ENCODE peak calls at places on chromosome 6, in seven cellular contexts. U is BJ; J is NT2/D1; X is GM12878; S is CD8-positive, alpha-beta memory T cell; G is cardiac fibroblast; W is epithelial cell of esophagus. R is an unnamed sample.

GRCh38 chr6:147900191-147900830 is 391.8 kb downstream of the SAMD5 start:
- DNase-seq in U (no peak), J (no peak), X (no peak), S (no peak), G (no peak), W (peak), R (no peak)

GRCh38 chr6:12595161-12595792 is 121.3 kb upstream of the PHACTR1 start:
- DNase-seq in U (peak), J (no peak), X (no peak), S (no peak), G (peak), W (peak), R (peak)

GRCh38 chr6:87791029-87791428 is 89.0 kb upstream of the AKIRIN2 start:
- DNase-seq in U (no peak), J (no peak), X (no peak), S (no peak), G (no peak), W (no peak), R (no peak)

GRCh38 chr6:155432293-155432692 is 23.3 kb downstream of the NOX3 start:
- DNase-seq in U (no peak), J (no peak), X (no peak), S (no peak), G (no peak), W (peak), R (no peak)

GRCh38 chr6:1950631-1951030 is 294.8 kb downstream of the GMDS start:
- DNase-seq in U (no peak), J (no peak), X (no peak), S (no peak), G (no peak), W (no peak), R (no peak)

GRCh38 chr6:4066029-4066755 is 12.7 kb downstream of the FAM217A start:
- DNase-seq in U (no peak), J (no peak), X (no peak), S (no peak), G (no peak), W (peak), R (no peak)

GRCh38 chr6:109236140-109237081 is 141.1 kb downstream of the CEP57L1 start:
- DNase-seq in U (no peak), J (peak), X (no peak), S (no peak), G (no peak), W (no peak), R (no peak)

GRCh38 chr6:13633343-13633742 is 18.2 kb downstream of the NOL7 start:
- DNase-seq in U (no peak), J (no peak), X (no peak), S (no peak), G (no peak), W (no peak), R (no peak)

GRCh38 chr6:74851598-74851997 is 354.3 kb downstream of the COL12A1 start:
- DNase-seq in U (peak), J (no peak), X (no peak), S (no peak), G (peak), W (no peak), R (peak)

GRCh38 chr6:125918681-125919566 is 37.6 kb upstream of the HINT3 start:
- DNase-seq in U (no peak), J (no peak), X (peak), S (peak), G (peak), W (peak), R (peak)

GRCh38 chr6:54135665-54136370 is 24.6 kb downstream of the MLIP start:
- DNase-seq in U (no peak), J (no peak), X (no peak), S (no peak), G (peak), W (peak), R (peak)

GRCh38 chr6:41561931-41562632 is 15.9 kb downstream of the FOXP4 start:
- DNase-seq in U (no peak), J (no peak), X (no peak), S (no peak), G (no peak), W (no peak), R (no peak)

GRCh38 chr6:26045046-26045938 is 41.9 kb upstream of the HFE start:
- DNase-seq in U (peak), J (peak), X (peak), S (peak), G (peak), W (peak), R (peak)

GRCh38 chr6:152271681-152272464 is 365.3 kb downstream of the SYNE1 start:
- DNase-seq in U (no peak), J (no peak), X (peak), S (no peak), G (peak), W (peak), R (peak)

GRCh38 chr6:5179917-5180316 is 80.8 kb downstream of the LYRM4 start:
- DNase-seq in U (no peak), J (no peak), X (no peak), S (no peak), G (no peak), W (no peak), R (no peak)

GRCh38 chr6:77669913-77670312 is 17.1 kb downstream of the MEI4 start:
- DNase-seq in U (no peak), J (no peak), X (no peak), S (no peak), G (no peak), W (no peak), R (no peak)

GRCh38 chr6:6519028-6519427 is 69.5 kb upstream of the LY86 start:
- DNase-seq in U (no peak), J (no peak), X (no peak), S (no peak), G (no peak), W (no peak), R (no peak)

GRCh38 chr6:18293192-18293904 is 29.0 kb upstream of the DEK start:
- DNase-seq in U (peak), J (no peak), X (no peak), S (no peak), G (no peak), W (peak), R (no peak)

GRCh38 chr6:100100776-100101175 is 106.8 kb upstream of the MCHR2 start:
- DNase-seq in U (no peak), J (no peak), X (no peak), S (no peak), G (no peak), W (no peak), R (no peak)

GRCh38 chr6:39992861-39993622 is 58.8 kb upstream of the MOCS1 start:
- DNase-seq in U (no peak), J (no peak), X (no peak), S (no peak), G (no peak), W (peak), R (no peak)

GRCh38 chr6:169213814-169214520 is 39.7 kb downstream of the THBS2 start:
- DNase-seq in U (no peak), J (no peak), X (no peak), S (no peak), G (no peak), W (no peak), R (no peak)

GRCh38 chr6:134768936-134769335 is 181.0 kb downstream of the ALDH8A1 start:
- DNase-seq in U (no peak), J (no peak), X (no peak), S (no peak), G (no peak), W (peak), R (no peak)

GRCh38 chr6:134764741-134765140 is 185.2 kb downstream of the ALDH8A1 start:
- DNase-seq in U (no peak), J (no peak), X (no peak), S (no peak), G (peak), W (no peak), R (no peak)

GRCh38 chr6:134766497-134766896 is 183.4 kb downstream of the ALDH8A1 start:
- DNase-seq in U (no peak), J (no peak), X (no peak), S (no peak), G (no peak), W (no peak), R (no peak)
- H3K4me3 ChIP-seq in U (no peak), J (no peak), X (no peak), S (no peak), G (no peak), W (no peak), R (no peak)

GRCh38 chr6:112087916-112088315 is 525 bp downstream of the FAM229B start:
- DNase-seq in U (no peak), J (no peak), X (no peak), S (no peak), G (no peak), W (no peak), R (no peak)
- H3K4me3 ChIP-seq in U (peak), J (peak), X (peak), S (peak), G (peak), W (peak), R (peak)

DNA sequence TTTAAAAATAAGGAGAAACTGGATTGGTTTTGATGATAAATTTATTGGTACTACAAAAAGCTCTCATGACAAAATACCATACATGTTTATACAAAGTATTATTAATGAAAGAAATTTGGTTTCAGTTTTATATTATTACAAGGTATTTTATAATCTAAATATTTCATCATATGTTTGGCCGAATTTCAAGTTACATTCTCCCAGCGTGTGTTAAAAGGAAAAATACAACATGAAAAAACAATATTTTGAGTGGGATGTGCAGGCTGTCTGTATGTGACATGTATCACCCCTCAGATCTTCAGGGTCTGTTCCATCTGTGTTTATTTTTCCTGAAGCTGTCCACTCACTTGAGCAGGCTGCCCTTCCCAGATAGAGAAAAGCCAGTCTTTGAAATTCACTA is 568.4 kb downstream of the NKAIN2 start:
- DNase-seq in U (no peak), J (no peak), X (no peak), S (no peak), G (no peak), W (no peak), R (no peak)
- H3K4me3 ChIP-seq in U (no peak), J (no peak), X (no peak), S (no peak), G (no peak), W (no peak), R (no peak)

GRCh38 chr6:119076966-119077642 is 1.4 kb downstream of the FAM184A start:
- DNase-seq in U (no peak), J (no peak), X (no peak), S (no peak), G (no peak), W (no peak), R (no peak)
- H3K4me3 ChIP-seq in U (no peak), J (peak), X (no peak), S (peak), G (no peak), W (no peak), R (no peak)

GRCh38 chr6:158796353-158796752 is 22.8 kb downstream of the EZR start:
- DNase-seq in U (no peak), J (no peak), X (no peak), S (no peak), G (no peak), W (no peak), R (no peak)
- H3K4me3 ChIP-seq in U (no peak), J (no peak), X (no peak), S (no peak), G (no peak), W (no peak), R (no peak)

DNA sequence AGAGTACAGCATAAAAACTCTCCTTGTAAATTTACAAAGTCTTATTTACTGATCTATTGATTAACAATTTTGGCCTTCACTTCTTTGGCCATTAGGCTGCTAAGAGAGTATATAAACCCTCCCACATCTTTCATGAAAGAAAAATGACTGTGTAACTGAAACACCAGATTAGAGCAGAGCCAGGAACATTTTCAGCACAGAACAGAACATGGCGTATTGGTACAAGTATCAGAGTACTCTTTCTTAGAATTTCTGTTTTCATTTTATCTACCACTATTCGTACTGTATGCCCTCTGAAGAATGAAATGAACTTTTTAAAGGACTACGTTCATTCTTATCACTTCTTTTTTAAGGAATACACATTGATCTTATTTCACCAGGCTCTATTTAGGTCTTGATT is 550.2 kb downstream of the ADGRB3 start:
- DNase-seq in U (no peak), J (no peak), X (no peak), S (no peak), G (no peak), W (no peak), R (no peak)
- H3K4me3 ChIP-seq in U (no peak), J (no peak), X (no peak), S (no peak), G (no peak), W (no peak), R (no peak)